ENCODE peak calls at places on chromosome 19, in eight cellular contexts. One of them, this sample, is unnamed.

GRCh38 chr19:39212377-39212742 is 8.3 kb upstream of the SYCN start:
- DNase-seq in AG04450: no peak
- DNase-seq in SHP77: no peak
- DNase-seq in prostate gland: no peak
- DNase-seq in GM12864: no peak
- DNase-seq in A549: peak
- DNase-seq in stimulated activated CD4-positive, alpha-beta T cell treated with anti-CD3 and anti-CD28 coated beads, TNF-alpha, amount 100 ng/mL, for 48 hours: peak
- DNase-seq in WTC11: peak
- DNase-seq in this sample: peak

GRCh38 chr19:11507370-11508078 is 1.9 kb upstream of the ZNF653 start:
- DNase-seq in GM12864: no peak
- DNase-seq in AG04450: no peak
- DNase-seq in A549: no peak
- DNase-seq in stimulated activated CD4-positive, alpha-beta T cell treated with anti-CD3 and anti-CD28 coated beads, TNF-alpha, amount 100 ng/mL, for 48 hours: no peak
- DNase-seq in WTC11: no peak
- DNase-seq in prostate gland: no peak
- DNase-seq in SHP77: no peak
- DNase-seq in this sample: no peak

GRCh38 chr19:990119-990571 is 6.0 kb downstream of the WDR18 start:
- DNase-seq in stimulated activated CD4-positive, alpha-beta T cell treated with anti-CD3 and anti-CD28 coated beads, TNF-alpha, amount 100 ng/mL, for 48 hours: no peak
- DNase-seq in A549: no peak
- DNase-seq in WTC11: peak
- DNase-seq in prostate gland: no peak
- DNase-seq in AG04450: no peak
- DNase-seq in GM12864: no peak
- DNase-seq in SHP77: no peak
- DNase-seq in this sample: no peak

GRCh38 chr19:4379383-4380253 is 20.7 kb downstream of the SH3GL1 start:
- DNase-seq in prostate gland: peak
- DNase-seq in GM12864: no peak
- DNase-seq in A549: peak
- DNase-seq in stimulated activated CD4-positive, alpha-beta T cell treated with anti-CD3 and anti-CD28 coated beads, TNF-alpha, amount 100 ng/mL, for 48 hours: no peak
- DNase-seq in WTC11: no peak
- DNase-seq in AG04450: no peak
- DNase-seq in SHP77: no peak
- DNase-seq in this sample: no peak

GRCh38 chr19:48635966-48636858 is 967 bp downstream of the DBP start:
- DNase-seq in AG04450: no peak
- DNase-seq in GM12864: no peak
- DNase-seq in A549: no peak
- DNase-seq in WTC11: no peak
- DNase-seq in prostate gland: no peak
- DNase-seq in stimulated activated CD4-positive, alpha-beta T cell treated with anti-CD3 and anti-CD28 coated beads, TNF-alpha, amount 100 ng/mL, for 48 hours: no peak
- DNase-seq in SHP77: no peak
- DNase-seq in this sample: no peak

GRCh38 chr19:23913931-23914330 is 755 bp upstream of the ZNF726 start:
- DNase-seq in A549: no peak
- DNase-seq in SHP77: no peak
- DNase-seq in stimulated activated CD4-positive, alpha-beta T cell treated with anti-CD3 and anti-CD28 coated beads, TNF-alpha, amount 100 ng/mL, for 48 hours: no peak
- DNase-seq in AG04450: no peak
- DNase-seq in prostate gland: no peak
- DNase-seq in GM12864: no peak
- DNase-seq in WTC11: no peak
- DNase-seq in this sample: no peak

GRCh38 chr19:15527705-15528104 is 19.4 kb downstream of the CYP4F22 start:
- DNase-seq in prostate gland: no peak
- DNase-seq in A549: no peak
- DNase-seq in stimulated activated CD4-positive, alpha-beta T cell treated with anti-CD3 and anti-CD28 coated beads, TNF-alpha, amount 100 ng/mL, for 48 hours: no peak
- DNase-seq in SHP77: no peak
- DNase-seq in WTC11: no peak
- DNase-seq in AG04450: no peak
- DNase-seq in GM12864: no peak
- DNase-seq in this sample: no peak

GRCh38 chr19:14089662-14090508 is 666 bp downstream of the SAMD1 start:
- DNase-seq in prostate gland: no peak
- DNase-seq in GM12864: no peak
- DNase-seq in A549: peak
- DNase-seq in WTC11: peak
- DNase-seq in SHP77: peak
- DNase-seq in AG04450: no peak
- DNase-seq in stimulated activated CD4-positive, alpha-beta T cell treated with anti-CD3 and anti-CD28 coated beads, TNF-alpha, amount 100 ng/mL, for 48 hours: no peak
- DNase-seq in this sample: no peak

GRCh38 chr19:55686311-55687050 is 11.5 kb downstream of the EPN1 start:
- DNase-seq in prostate gland: no peak
- DNase-seq in GM12864: no peak
- DNase-seq in WTC11: no peak
- DNase-seq in stimulated activated CD4-positive, alpha-beta T cell treated with anti-CD3 and anti-CD28 coated beads, TNF-alpha, amount 100 ng/mL, for 48 hours: no peak
- DNase-seq in SHP77: no peak
- DNase-seq in A549: no peak
- DNase-seq in AG04450: no peak
- DNase-seq in this sample: no peak